ENCODE peak calls at places on chromosomes 4 and X, in eight cellular contexts. O, K, Z, L, E, M, Q and C are unnamed samples.

GRCh38 chr4:166460769-166461550 is 587.9 kb downstream of the TLL1 start:
- DNase-seq in E (no peak), Q (no peak), O (peak), Z (peak), L (peak), M (no peak), K (peak), C (no peak)

GRCh38 chrX:48974033-48974432 is 2.4 kb upstream of the KCND1 start:
- DNase-seq in L (no peak), K (no peak), Q (no peak), E (no peak), O (no peak), M (no peak), Z (no peak), C (no peak)

GRCh38 chr4:169663894-169664293 is 43.5 kb downstream of the CLCN3 start:
- DNase-seq in Q (no peak), L (peak), M (no peak), O (peak), E (no peak), Z (peak), K (no peak), C (no peak)

GRCh38 chr4:2963185-2964076 is at the start of the genes GRK4 and NOP14:
- DNase-seq in Z (peak), M (peak), E (peak), O (peak), K (peak), L (peak), Q (peak), C (peak)

GRCh38 chr4:21856301-21856700 is 92.3 kb downstream of the KCNIP4 start:
- DNase-seq in Q (no peak), E (no peak), K (no peak), M (no peak), L (no peak), O (no peak), Z (no peak), C (no peak)

GRCh38 chr4:10334506-10335028 is 122.7 kb downstream of the ZNF518B start:
- DNase-seq in M (no peak), O (no peak), L (no peak), E (no peak), Z (no peak), K (peak), Q (no peak), C (no peak)

GRCh38 chr4:1172971-1173757 is 781 bp upstream of the SPON2 start:
- DNase-seq in O (no peak), E (no peak), M (no peak), L (no peak), K (peak), Q (no peak), Z (no peak), C (no peak)

GRCh38 chr4:185599151-185599648 is 63.9 kb upstream of the PDLIM3 start:
- DNase-seq in L (no peak), O (no peak), Z (no peak), M (no peak), E (no peak), Q (no peak), K (no peak), C (no peak)

GRCh38 chrX:130299279-130300009 is 30.7 kb upstream of the ZNF280C start:
- DNase-seq in E (no peak), O (no peak), Z (no peak), L (no peak), Q (no peak), M (no peak), K (no peak), C (no peak)

GRCh38 chrX:307261-308111 is 11.1 kb downstream of the GTPBP6 start:
- DNase-seq in L (no peak), E (peak), Q (no peak), M (no peak), K (no peak), Z (no peak), O (no peak), C (no peak)

GRCh38 chr4:175539498-175539897 is 272.6 kb downstream of the GPM6A start:
- DNase-seq in L (no peak), E (no peak), Q (no peak), M (no peak), Z (no peak), K (no peak), O (no peak), C (no peak)

GRCh38 chr4:73759357-73759756 is 19.0 kb downstream of the CXCL8 start:
- DNase-seq in O (no peak), E (no peak), L (no peak), M (no peak), Z (peak), K (no peak), Q (no peak), C (no peak)

GRCh38 chr4:119035941-119036737 is 99.5 kb upstream of the MYOZ2 start:
- DNase-seq in O (no peak), L (peak), E (no peak), Q (no peak), Z (peak), K (peak), M (no peak), C (no peak)

GRCh38 chr4:153156263-153156662 is 48.0 kb upstream of the TRIM2 start:
- DNase-seq in Q (no peak), E (no peak), Z (peak), O (no peak), M (no peak), L (no peak), K (peak), C (peak)

GRCh38 chr4:56626420-56626819 is 54.7 kb downstream of the HOPX start:
- DNase-seq in O (no peak), K (peak), Q (no peak), M (no peak), L (no peak), Z (no peak), E (no peak), C (no peak)

GRCh38 chrX:108399427-108400165 is 38.6 kb downstream of the COL4A6 start:
- DNase-seq in L (peak), Z (peak), M (no peak), Q (no peak), E (no peak), K (peak), O (peak), C (no peak)

GRCh38 chr4:181061787-181062186 is 1181.4 kb upstream of the TENM3 start:
- DNase-seq in Z (no peak), Q (no peak), K (no peak), O (no peak), E (no peak), L (no peak), M (no peak), C (no peak)

GRCh38 chr4:121030711-121031110 is 41.6 kb downstream of the NDNF start:
- DNase-seq in L (no peak), Q (no peak), Z (no peak), K (peak), O (no peak), M (no peak), E (no peak), C (no peak)

GRCh38 chr4:3122081-3122563 is 47.6 kb downstream of the HTT start:
- DNase-seq in Z (peak), K (peak), Q (no peak), E (no peak), O (no peak), L (peak), M (no peak), C (no peak)

GRCh38 chr4:101941816-101942358 is 151.4 kb downstream of the BANK1 start:
- DNase-seq in M (no peak), L (no peak), Q (no peak), E (no peak), K (no peak), O (no peak), Z (no peak), C (no peak)

GRCh38 chr4:156948133-156948532 is 23.5 kb downstream of the PDGFC start:
- DNase-seq in M (no peak), O (no peak), Q (no peak), Z (peak), K (no peak), E (no peak), L (peak), C (no peak)

GRCh38 chr4:13701937-13702446 is 74.5 kb upstream of the BOD1L1 start:
- DNase-seq in E (no peak), Z (peak), K (peak), O (peak), M (no peak), L (peak), Q (no peak), C (no peak)

GRCh38 chrX:116240446-116240845 is 69.9 kb downstream of the AGTR2 start:
- DNase-seq in E (no peak), Q (no peak), M (no peak), Z (peak), L (no peak), K (no peak), O (peak), C (no peak)

GRCh38 chr4:111234939-111235338 is 612.1 kb upstream of the PITX2 start:
- DNase-seq in M (no peak), Q (no peak), L (no peak), K (no peak), E (no peak), O (no peak), Z (no peak), C (no peak)

GRCh38 chr4:41358626-41359025 is 101.9 kb downstream of the UCHL1 start:
- DNase-seq in M (no peak), Q (no peak), O (no peak), L (peak), E (no peak), K (peak), Z (peak), C (no peak)

GRCh38 chr4:133154725-133155124 is 5.6 kb downstream of the PCDH10 start:
- DNase-seq in Z (peak), K (peak), L (peak), O (no peak), M (no peak), Q (no peak), E (no peak), C (no peak)

GRCh38 chr4:95533254-95533653 is 15.5 kb downstream of the UNC5C start:
- DNase-seq in M (no peak), L (no peak), Z (no peak), Q (no peak), E (no peak), O (no peak), K (no peak), C (no peak)

GRCh38 chr4:137647375-137647774 is 115.1 kb upstream of the PCDH18 start:
- DNase-seq in Q (no peak), Z (no peak), O (no peak), K (no peak), L (no peak), E (no peak), M (no peak), C (no peak)

GRCh38 chr4:182929296-182929695 is 12.1 kb upstream of the DCTD start:
- DNase-seq in Q (no peak), E (no peak), K (peak), M (no peak), L (peak), O (peak), Z (peak), C (no peak)

GRCh38 chrX:24153796-24154189 is 4.3 kb downstream of the ZFX start:
- DNase-seq in O (no peak), K (no peak), M (no peak), Q (no peak), L (no peak), E (no peak), Z (no peak), C (no peak)

GRCh38 chr4:145180298-145181090 is at the start of gene OTUD4:
- DNase-seq in Z (peak), M (peak), Q (peak), L (peak), O (peak), K (peak), E (peak), C (peak)

GRCh38 chrX:111445485-111445884 is 33.5 kb upstream of the DCX start:
- DNase-seq in K (peak), Z (peak), Q (no peak), M (no peak), L (peak), O (peak), E (no peak), C (no peak)

GRCh38 chr4:22099896-22100295 is 151.3 kb upstream of the KCNIP4 start:
- DNase-seq in Z (peak), O (peak), L (peak), Q (no peak), E (no peak), M (no peak), K (peak), C (no peak)

GRCh38 chrX:43706786-43707185 is 50.7 kb downstream of the MAOA start:
- DNase-seq in L (no peak), K (peak), Q (no peak), M (no peak), E (no peak), Z (no peak), O (no peak), C (no peak)
- H3K27ac ChIP-seq in L (no peak), K (no peak), Q (no peak), M (no peak), E (peak), Z (no peak), O (no peak), C (no peak)

GRCh38 chr4:6695660-6696581 is 2.2 kb downstream of the S100P start:
- DNase-seq in M (peak), K (no peak), Q (no peak), O (peak), L (no peak), Z (no peak), E (no peak), C (peak)
- H3K27ac ChIP-seq in M (peak), K (no peak), Q (no peak), O (peak), L (no peak), Z (peak), E (no peak), C (peak)

GRCh38 chr4:79652726-79653125 is 244.7 kb upstream of the GK2 start:
- DNase-seq in Z (no peak), O (no peak), M (no peak), K (no peak), E (no peak), Q (no peak), L (no peak), C (no peak)
- H3K27ac ChIP-seq in Z (no peak), O (no peak), M (no peak), K (no peak), E (no peak), Q (no peak), L (peak), C (no peak)

GRCh38 chr4:7817877-7818675 is 121.6 kb downstream of the AFAP1 start:
- DNase-seq in Q (no peak), E (no peak), Z (peak), O (no peak), M (no peak), K (no peak), L (peak), C (no peak)
- H3K27ac ChIP-seq in Q (no peak), E (no peak), Z (no peak), O (no peak), M (no peak), K (peak), L (peak), C (no peak)